ENCODE peak calls at places on chromosomes 5 and 9, in nine cellular contexts. W is stimulated activated effector memory CD8-positive, alpha-beta T cell treated with anti-CD3 and anti-CD28 coated beads, Interleukin-12 subunit alpha, Interleukin-12 subunit beta, amount 100 ng/mL, for 72 hours; H is ELR; J is aorta; C is left ventricle myocardium superior; F is left kidney; T is anterior cingulate cortex; S is cardiac fibroblast; M is HEK293T. Z is an unnamed sample.

GRCh38 chr9:93196095-93197055 is 12.4 kb downstream of the WNK2 start:
- DNase-seq in S (no peak), J (no peak), T (no peak), C (peak), W (no peak), F (no peak), M (no peak), H (no peak), Z (no peak)

GRCh38 chr9:123438821-123439220 is 82.8 kb downstream of the CRB2 start:
- DNase-seq in C (no peak), J (no peak), M (no peak), W (no peak), F (peak), T (no peak), H (no peak), S (peak), Z (no peak)

GRCh38 chr5:95907740-95908706 is 53.6 kb downstream of the ELL2 start:
- DNase-seq in H (no peak), C (no peak), F (no peak), M (no peak), J (no peak), T (no peak), S (no peak), W (no peak), Z (no peak)

GRCh38 chr5:206406-206805 is 11.5 kb downstream of the CCDC127 start:
- DNase-seq in C (peak), M (no peak), J (no peak), W (no peak), T (no peak), H (peak), F (no peak), S (peak), Z (no peak)

GRCh38 chr9:35168963-35169362 is 7.2 kb downstream of the UNC13B start:
- DNase-seq in M (no peak), H (no peak), T (no peak), J (no peak), C (no peak), W (no peak), S (no peak), F (no peak), Z (no peak)

GRCh38 chr5:15521349-15521937 is 21.5 kb downstream of the FBXL7 start:
- DNase-seq in W (no peak), J (no peak), C (no peak), T (no peak), S (peak), H (no peak), M (no peak), F (no peak), Z (no peak)

GRCh38 chr9:129487658-129488483 is 133.0 kb downstream of the C9orf50 start:
- DNase-seq in T (no peak), J (peak), F (peak), H (peak), C (no peak), S (peak), M (no peak), W (no peak), Z (no peak)

GRCh38 chr5:77367733-77368132 is 124.4 kb downstream of the WDR41 start:
- DNase-seq in M (no peak), C (no peak), J (peak), H (peak), F (no peak), S (no peak), W (no peak), T (no peak), Z (no peak)

GRCh38 chr9:70049672-70050271 is 6.1 kb downstream of the MAMDC2 start:
- DNase-seq in S (peak), M (no peak), C (peak), H (no peak), T (no peak), W (no peak), F (no peak), J (peak), Z (no peak)

Z was measured in SW 1271.